ENCODE peak calls at places on chromosomes 6 and 20, in five cellular contexts. One of them, this sample, is unnamed.
A peak's percentile ranks its signal among the peaks of the same experiment; 100 is the strongest.

GRCh38 chr20:63483834-63484233 is 11.4 kb upstream of the KCNQ2 start:
- DNase-seq in HCT116: no peak
- DNase-seq in K562: no peak
- DNase-seq in A549: no peak
- DNase-seq in IMR-90: no peak
- DNase-seq in this sample: no peak

GRCh38 chr20:10061641-10062040 is 26.9 kb downstream of the ANKEF1 start:
- DNase-seq in HCT116: no peak
- DNase-seq in K562: no peak
- DNase-seq in A549: no peak
- DNase-seq in IMR-90: no peak
- DNase-seq in this sample: no peak

GRCh38 chr6:40999498-41000070 is 39.4 kb downstream of the UNC5CL start:
- DNase-seq in HCT116: peak; percentile 36
- DNase-seq in K562: peak; percentile 59
- DNase-seq in A549: peak; percentile 81
- DNase-seq in IMR-90: peak; percentile 32
- DNase-seq in this sample: peak; percentile 80

GRCh38 chr6:99614430-99615161 is 8.0 kb downstream of the PRDM13 start:
- DNase-seq in HCT116: no peak
- DNase-seq in K562: no peak
- DNase-seq in A549: peak; percentile 46
- DNase-seq in IMR-90: no peak
- DNase-seq in this sample: no peak

GRCh38 chr20:46078954-46079353 is 10.8 kb downstream of the NCOA5 start:
- DNase-seq in HCT116: no peak
- DNase-seq in K562: no peak
- DNase-seq in A549: no peak
- DNase-seq in IMR-90: no peak
- DNase-seq in this sample: no peak

GRCh38 chr6:56004421-56004820 is 129.0 kb upstream of the BMP5 start:
- DNase-seq in HCT116: no peak
- DNase-seq in K562: no peak
- DNase-seq in A549: no peak
- DNase-seq in IMR-90: peak; percentile 5
- DNase-seq in this sample: no peak

GRCh38 chr6:48979806-48980205 is 483.2 kb downstream of the MMUT start:
- DNase-seq in HCT116: no peak
- DNase-seq in K562: no peak
- DNase-seq in A549: no peak
- DNase-seq in IMR-90: no peak
- DNase-seq in this sample: no peak

GRCh38 chr6:112909781-112910180 is 562.7 kb downstream of the RFPL4B start:
- DNase-seq in HCT116: no peak
- DNase-seq in K562: no peak
- DNase-seq in A549: no peak
- DNase-seq in IMR-90: peak; percentile 3
- DNase-seq in this sample: no peak

GRCh38 chr6:157323924-157324276 is 581 bp upstream of the TMEM242 start:
- DNase-seq in HCT116: peak; percentile 45
- DNase-seq in K562: peak; percentile 63
- DNase-seq in A549: peak; percentile 71
- DNase-seq in IMR-90: peak; percentile 81
- DNase-seq in this sample: peak; percentile 81

GRCh38 chr20:48476854-48477253 is 350.9 kb downstream of the PREX1 start:
- DNase-seq in HCT116: no peak
- DNase-seq in K562: no peak
- DNase-seq in A549: no peak
- DNase-seq in IMR-90: no peak
- DNase-seq in this sample: peak; percentile 24

GRCh38 chr20:62085206-62085605 is 19.5 kb upstream of the TAF4 start:
- DNase-seq in HCT116: no peak
- DNase-seq in K562: no peak
- DNase-seq in A549: no peak
- DNase-seq in IMR-90: no peak
- DNase-seq in this sample: no peak

GRCh38 chr20:44810391-44811149 is at the start of gene RIMS4:
- DNase-seq in HCT116: no peak
- DNase-seq in K562: no peak
- DNase-seq in A549: no peak
- DNase-seq in IMR-90: no peak
- DNase-seq in this sample: no peak

GRCh38 chr6:41581381-41581991 is 35.3 kb downstream of the FOXP4 start:
- DNase-seq in HCT116: peak; percentile 33
- DNase-seq in K562: no peak
- DNase-seq in A549: peak; percentile 81
- DNase-seq in IMR-90: peak; percentile 89
- DNase-seq in this sample: no peak

GRCh38 chr20:22101606-22102005 is 396.1 kb downstream of the PAX1 start:
- DNase-seq in HCT116: no peak
- DNase-seq in K562: no peak
- DNase-seq in A549: no peak
- DNase-seq in IMR-90: no peak
- DNase-seq in this sample: no peak

GRCh38 chr6:42533794-42534193 is 30.0 kb upstream of the UBR2 start:
- DNase-seq in HCT116: no peak
- DNase-seq in K562: no peak
- DNase-seq in A549: no peak
- DNase-seq in IMR-90: no peak
- DNase-seq in this sample: no peak

GRCh38 chr20:37729909-37730308 is 36.1 kb downstream of the CTNNBL1 start:
- DNase-seq in HCT116: no peak
- DNase-seq in K562: no peak
- DNase-seq in A549: no peak
- DNase-seq in IMR-90: peak; percentile 65
- DNase-seq in this sample: no peak

GRCh38 chr6:50030777-50031562 is 9.2 kb upstream of the DEFB110 start:
- DNase-seq in HCT116: peak; percentile 46
- DNase-seq in K562: peak; percentile 11
- DNase-seq in A549: peak; percentile 27
- DNase-seq in IMR-90: peak; percentile 5
- DNase-seq in this sample: peak; percentile 47

GRCh38 chr6:33692760-33693158 is 18.7 kb downstream of the UQCC2 start:
- DNase-seq in HCT116: no peak
- DNase-seq in K562: no peak
- DNase-seq in A549: no peak
- DNase-seq in IMR-90: peak; percentile 7
- DNase-seq in this sample: no peak

GRCh38 chr6:135144678-135145508 is 36.2 kb upstream of the MYB start:
- DNase-seq in HCT116: peak; percentile 12
- DNase-seq in K562: peak; percentile 48
- DNase-seq in A549: peak; percentile 17
- DNase-seq in IMR-90: peak; percentile 43
- DNase-seq in this sample: peak; percentile 34

GRCh38 chr6:54971825-54972224 is 125.3 kb downstream of the FAM83B start:
- DNase-seq in HCT116: peak; percentile 76
- DNase-seq in K562: no peak
- DNase-seq in A549: no peak
- DNase-seq in IMR-90: no peak
- DNase-seq in this sample: no peak

GRCh38 chr6:130187335-130188206 is 35.2 kb downstream of the SAMD3 start:
- DNase-seq in HCT116: no peak
- DNase-seq in K562: no peak
- DNase-seq in A549: no peak
- DNase-seq in IMR-90: no peak
- DNase-seq in this sample: no peak

GRCh38 chr6:24549674-24550418 is 55.1 kb downstream of the ALDH5A1 start:
- DNase-seq in HCT116: no peak
- DNase-seq in K562: no peak
- DNase-seq in A549: no peak
- DNase-seq in IMR-90: no peak
- DNase-seq in this sample: peak; percentile 29

GRCh38 chr6:14282854-14283505 is 165.4 kb downstream of the CD83 start:
- DNase-seq in HCT116: no peak
- DNase-seq in K562: no peak
- DNase-seq in A549: no peak
- DNase-seq in IMR-90: no peak
- DNase-seq in this sample: no peak

GRCh38 chr6:47343631-47344421 is 34.1 kb upstream of the TNFRSF21 start:
- DNase-seq in HCT116: no peak
- DNase-seq in K562: no peak
- DNase-seq in A549: no peak
- DNase-seq in IMR-90: no peak
- DNase-seq in this sample: no peak

GRCh38 chr20:40663991-40664880 is 24.8 kb downstream of the MAFB start:
- DNase-seq in HCT116: no peak
- DNase-seq in K562: no peak
- DNase-seq in A549: no peak
- DNase-seq in IMR-90: no peak
- DNase-seq in this sample: no peak

GRCh38 chr6:89298680-89299450 is 16.2 kb downstream of the GABRR2 start:
- DNase-seq in HCT116: peak; percentile 58
- DNase-seq in K562: no peak
- DNase-seq in A549: peak; percentile 18
- DNase-seq in IMR-90: peak; percentile 84
- DNase-seq in this sample: peak; percentile 51

GRCh38 chr6:30837870-30838269 is 46.4 kb upstream of the DDR1 start:
- DNase-seq in HCT116: no peak
- DNase-seq in K562: no peak
- DNase-seq in A549: no peak
- DNase-seq in IMR-90: no peak
- DNase-seq in this sample: no peak
- TF ChIP-seq CEBPB in HCT116: no peak
- TF ChIP-seq CEBPB in K562: no peak
- TF ChIP-seq CEBPB in A549: no peak
- TF ChIP-seq CEBPB in IMR-90: no peak
- TF ChIP-seq CEBPB in this sample: no peak

GRCh38 chr20:17834804-17835203 is 133.8 kb downstream of the SNX5 start:
- DNase-seq in HCT116: no peak
- DNase-seq in K562: no peak
- DNase-seq in A549: no peak
- DNase-seq in IMR-90: no peak
- DNase-seq in this sample: no peak
- TF ChIP-seq CEBPB in HCT116: no peak
- TF ChIP-seq CEBPB in K562: no peak
- TF ChIP-seq CEBPB in A549: no peak
- TF ChIP-seq CEBPB in IMR-90: no peak
- TF ChIP-seq CEBPB in this sample: no peak

DNA sequence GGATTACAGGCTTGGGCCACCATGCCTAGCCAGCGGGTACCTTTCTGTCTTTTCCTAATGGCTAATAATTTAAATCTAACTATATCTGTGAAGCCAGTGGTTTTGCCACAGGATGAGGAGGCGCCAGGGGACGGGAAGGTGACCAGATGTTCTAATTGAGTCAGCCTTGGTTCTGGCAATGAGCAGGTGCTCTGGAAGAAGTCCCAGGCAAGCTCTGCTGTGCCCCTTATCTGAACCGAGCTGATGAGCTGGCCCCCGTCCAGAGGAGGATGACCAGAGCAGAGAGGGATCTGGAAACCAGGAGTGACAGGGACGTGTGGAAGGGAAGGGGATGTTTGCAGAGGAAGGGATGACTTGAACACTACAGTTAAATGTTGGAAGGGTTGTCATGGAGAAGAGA is 46.7 kb downstream of the SLC35D3 start:
- DNase-seq in HCT116: no peak
- DNase-seq in K562: no peak
- DNase-seq in A549: no peak
- DNase-seq in IMR-90: no peak
- DNase-seq in this sample: no peak
- TF ChIP-seq CEBPB in HCT116: no peak
- TF ChIP-seq CEBPB in K562: no peak
- TF ChIP-seq CEBPB in A549: no peak
- TF ChIP-seq CEBPB in IMR-90: no peak
- TF ChIP-seq CEBPB in this sample: no peak

GRCh38 chr6:26331809-26332226 is 33.2 kb upstream of the BTN3A2 start:
- DNase-seq in HCT116: no peak
- DNase-seq in K562: peak; percentile 73
- DNase-seq in A549: no peak
- DNase-seq in IMR-90: no peak
- DNase-seq in this sample: no peak
- TF ChIP-seq CEBPB in HCT116: no peak
- TF ChIP-seq CEBPB in K562: no peak
- TF ChIP-seq CEBPB in A549: no peak
- TF ChIP-seq CEBPB in IMR-90: no peak
- TF ChIP-seq CEBPB in this sample: no peak

GRCh38 chr6:39495023-39495422 is 172.5 kb upstream of the KCNK16 start:
- DNase-seq in HCT116: no peak
- DNase-seq in K562: no peak
- DNase-seq in A549: no peak
- DNase-seq in IMR-90: no peak
- DNase-seq in this sample: no peak

GRCh38 chr6:39495640-39496039 is 173.1 kb upstream of the KCNK16 start:
- DNase-seq in HCT116: no peak
- DNase-seq in K562: no peak
- DNase-seq in A549: no peak
- DNase-seq in IMR-90: no peak
- DNase-seq in this sample: no peak

GRCh38 chr6:39499053-39499452 is 176.6 kb upstream of the KCNK16 start:
- DNase-seq in HCT116: no peak
- DNase-seq in K562: no peak
- DNase-seq in A549: no peak
- DNase-seq in IMR-90: no peak
- DNase-seq in this sample: no peak

GRCh38 chr6:39493717-39494116 is 171.2 kb upstream of the KCNK16 start:
- DNase-seq in HCT116: no peak
- DNase-seq in K562: no peak
- DNase-seq in A549: no peak
- DNase-seq in IMR-90: no peak
- DNase-seq in this sample: no peak

DNA sequence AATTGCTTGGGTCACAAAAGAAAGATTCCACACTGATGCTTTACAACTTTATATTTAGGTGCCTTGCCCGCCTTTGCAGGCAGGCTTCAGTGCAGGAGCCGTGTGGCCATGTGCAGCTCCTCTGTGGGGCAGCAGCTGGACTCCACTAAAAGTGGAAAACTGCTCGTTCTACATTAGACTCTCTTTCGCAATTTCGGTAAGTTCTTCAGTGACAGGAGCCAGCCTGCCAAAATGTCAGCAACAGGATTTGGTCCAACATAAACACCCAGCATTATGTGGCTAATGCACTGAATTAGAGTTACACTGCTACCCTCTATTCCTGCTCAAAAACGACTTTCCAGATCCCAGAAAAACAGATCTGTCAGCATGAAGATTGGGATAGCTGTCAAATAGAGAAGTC is 174.4 kb upstream of the KCNK16 start:
- DNase-seq in HCT116: no peak
- DNase-seq in K562: no peak
- DNase-seq in A549: no peak
- DNase-seq in IMR-90: no peak
- DNase-seq in this sample: no peak
- TF ChIP-seq CEBPB in HCT116: no peak
- TF ChIP-seq CEBPB in K562: no peak
- TF ChIP-seq CEBPB in A549: no peak
- TF ChIP-seq CEBPB in IMR-90: no peak
- TF ChIP-seq CEBPB in this sample: peak; percentile 16